ENCODE peak calls at places on chromosomes 12 and 14, in six cellular contexts. J is non-pigmented ciliary epithelial cell; N is hippocampal formation; D is cardiac septum; H is stimulated activated CD4-positive, alpha-beta T cell treated with anti-CD3 and anti-CD28 coated beads, TNF-alpha, amount 100 ng/mL, for 4 hours; U is fibroblast of mammary gland. S is an unnamed sample.

GRCh38 chr14:106268013-106268727 is 741.8 kb downstream of the TMEM121 start:
- DNase-seq in H (peak; percentile 82), N (no peak), J (no peak), D (no peak), U (no peak), S (no peak)

GRCh38 chr12:32501835-32502333 is 102.5 kb downstream of the FGD4 start:
- DNase-seq in J (peak; percentile 70), D (no peak), N (peak; percentile 86), U (peak; percentile 80), H (no peak), S (no peak)

GRCh38 chr14:105398044-105398725 is at the start of gene TEX22:
- DNase-seq in H (peak; percentile 98), D (peak; percentile 93), J (peak; percentile 19), N (peak; percentile 53), U (peak; percentile 63), S (no peak)

GRCh38 chr12:124032265-124032886 is 59.4 kb downstream of the ZNF664 start:
- DNase-seq in N (peak; percentile 81), U (peak; percentile 71), D (no peak), J (no peak), H (no peak), S (no peak)

GRCh38 chr12:31353730-31354708 is 28.1 kb upstream of the SINHCAF start:
- DNase-seq in J (no peak), U (no peak), D (no peak), H (no peak), N (no peak), S (no peak)

GRCh38 chr12:42892702-42893101 is 303.2 kb upstream of the PRICKLE1 start:
- DNase-seq in J (no peak), H (no peak), N (no peak), D (no peak), U (no peak), S (no peak)

GRCh38 chr12:62123721-62124203 is 136.4 kb upstream of the USP15 start:
- DNase-seq in J (peak; percentile 34), D (no peak), H (peak; percentile 0), U (peak; percentile 58), N (peak; percentile 51), S (no peak)

GRCh38 chr12:8648598-8649205 is 13.9 kb downstream of the MFAP5 start:
- DNase-seq in H (peak; percentile 18), U (no peak), N (no peak), J (no peak), D (no peak), S (no peak)

GRCh38 chr12:107760207-107760816 is 625 bp downstream of the PRDM4 start:
- DNase-seq in J (no peak), H (peak; percentile 23), D (no peak), N (no peak), U (no peak), S (no peak)

GRCh38 chr12:2628401-2628800 is 166.4 kb upstream of the FKBP4 start:
- DNase-seq in U (no peak), D (no peak), H (no peak), N (no peak), J (no peak), S (no peak)

GRCh38 chr14:104865069-104865630 is at the start of gene CEP170B:
- DNase-seq in D (no peak), N (no peak), U (peak; percentile 14), J (no peak), H (peak; percentile 21), S (no peak)

GRCh38 chr12:52082988-52083637 is 3.6 kb downstream of the SMIM41 start:
- DNase-seq in H (peak; percentile 58), J (no peak), N (no peak), D (no peak), U (peak; percentile 64), S (no peak)

GRCh38 chr12:93818488-93819047 is 141.4 kb downstream of the CRADD start:
- DNase-seq in N (no peak), H (no peak), U (no peak), D (no peak), J (no peak), S (no peak)

GRCh38 chr12:57730336-57731067 is 8.0 kb downstream of the AGAP2 start:
- DNase-seq in U (no peak), N (no peak), J (no peak), H (no peak), D (no peak), S (no peak)

GRCh38 chr12:61891632-61892031 is 368.6 kb upstream of the USP15 start:
- DNase-seq in U (peak; percentile 1), H (no peak), J (no peak), N (peak; percentile 11), D (no peak), S (no peak)

GRCh38 chr14:39381366-39381765 is 50.9 kb downstream of the FBXO33 start:
- DNase-seq in N (no peak), H (no peak), D (no peak), U (no peak), J (no peak), S (no peak)

GRCh38 chr12:52038447-52038846 is 12.8 kb upstream of the NR4A1 start:
- DNase-seq in H (no peak), J (no peak), U (peak; percentile 53), N (no peak), D (no peak), S (no peak)

S was measured in cortex of kidney.